ENCODE peak calls at places on chromosome 5, in four cellular contexts. One of them, this sample, is unnamed.

GRCh38 chr5:127216906-127217675 is 73.5 kb upstream of the MEGF10 start:
- DNase-seq in brain microvascular endothelial cell: no peak
- DNase-seq in GM12865: no peak
- DNase-seq in fibroblast of lung: peak
- DNase-seq in this sample: no peak

GRCh38 chr5:106601605-106602004 is 1069.1 kb downstream of the EFNA5 start:
- DNase-seq in fibroblast of lung: no peak
- DNase-seq in brain microvascular endothelial cell: no peak
- DNase-seq in GM12865: peak
- DNase-seq in this sample: no peak

GRCh38 chr5:87784869-87785268 is 372.1 kb upstream of the CCNH start:
- DNase-seq in brain microvascular endothelial cell: no peak
- DNase-seq in GM12865: no peak
- DNase-seq in fibroblast of lung: no peak
- DNase-seq in this sample: no peak

GRCh38 chr5:10572451-10572850 is 8.6 kb downstream of the ANKRD33B start:
- DNase-seq in fibroblast of lung: no peak
- DNase-seq in GM12865: no peak
- DNase-seq in brain microvascular endothelial cell: no peak
- DNase-seq in this sample: no peak

GRCh38 chr5:31678180-31678579 is 39.2 kb downstream of the PDZD2 start:
- DNase-seq in brain microvascular endothelial cell: no peak
- DNase-seq in fibroblast of lung: no peak
- DNase-seq in GM12865: no peak
- DNase-seq in this sample: no peak

GRCh38 chr5:3511774-3512173 is 83.9 kb upstream of the IRX1 start:
- DNase-seq in brain microvascular endothelial cell: no peak
- DNase-seq in fibroblast of lung: no peak
- DNase-seq in GM12865: no peak
- DNase-seq in this sample: no peak

GRCh38 chr5:96509313-96509712 is 76.3 kb upstream of the PCSK1 start:
- DNase-seq in GM12865: no peak
- DNase-seq in fibroblast of lung: peak
- DNase-seq in brain microvascular endothelial cell: no peak
- DNase-seq in this sample: peak

GRCh38 chr5:102421647-102422046 is 77.2 kb downstream of the SLCO6A1 start:
- DNase-seq in fibroblast of lung: no peak
- DNase-seq in GM12865: peak
- DNase-seq in brain microvascular endothelial cell: no peak
- DNase-seq in this sample: no peak

GRCh38 chr5:903756-904096 is 11.0 kb downstream of the TRIP13 start:
- DNase-seq in brain microvascular endothelial cell: no peak
- DNase-seq in GM12865: no peak
- DNase-seq in fibroblast of lung: no peak
- DNase-seq in this sample: no peak

GRCh38 chr5:153066281-153066680 is 424.2 kb upstream of the GRIA1 start:
- DNase-seq in brain microvascular endothelial cell: no peak
- DNase-seq in fibroblast of lung: no peak
- DNase-seq in GM12865: no peak
- DNase-seq in this sample: no peak

GRCh38 chr5:56229106-56229505 is 4.0 kb downstream of the ANKRD55 start:
- DNase-seq in brain microvascular endothelial cell: no peak
- DNase-seq in GM12865: no peak
- DNase-seq in fibroblast of lung: no peak
- DNase-seq in this sample: no peak

GRCh38 chr5:5141625-5142527 is 1.7 kb downstream of the ADAMTS16 start:
- DNase-seq in brain microvascular endothelial cell: peak
- DNase-seq in GM12865: peak
- DNase-seq in fibroblast of lung: peak
- DNase-seq in this sample: peak

GRCh38 chr5:75167345-75167744 is 69.3 kb downstream of the ANKRD31 start:
- DNase-seq in GM12865: peak
- DNase-seq in brain microvascular endothelial cell: peak
- DNase-seq in fibroblast of lung: no peak
- DNase-seq in this sample: no peak

GRCh38 chr5:123557907-123558306 is 45.9 kb downstream of the CSNK1G3 start:
- DNase-seq in fibroblast of lung: no peak
- DNase-seq in brain microvascular endothelial cell: no peak
- DNase-seq in GM12865: no peak
- DNase-seq in this sample: no peak

GRCh38 chr5:27171696-27172362 is 133.4 kb upstream of the CDH9 start:
- DNase-seq in GM12865: no peak
- DNase-seq in fibroblast of lung: no peak
- DNase-seq in brain microvascular endothelial cell: no peak
- DNase-seq in this sample: no peak

GRCh38 chr5:180083529-180084060 is 12.0 kb upstream of the RNF130 start:
- DNase-seq in brain microvascular endothelial cell: no peak
- DNase-seq in GM12865: no peak
- DNase-seq in fibroblast of lung: no peak
- DNase-seq in this sample: no peak

GRCh38 chr5:133580618-133581017 is 31.7 kb downstream of the FSTL4 start:
- DNase-seq in GM12865: no peak
- DNase-seq in fibroblast of lung: no peak
- DNase-seq in brain microvascular endothelial cell: no peak
- DNase-seq in this sample: no peak

GRCh38 chr5:9932770-9933169 is 302.6 kb upstream of the TAS2R1 start:
- DNase-seq in brain microvascular endothelial cell: peak
- DNase-seq in GM12865: no peak
- DNase-seq in fibroblast of lung: peak
- DNase-seq in this sample: peak

DNA sequence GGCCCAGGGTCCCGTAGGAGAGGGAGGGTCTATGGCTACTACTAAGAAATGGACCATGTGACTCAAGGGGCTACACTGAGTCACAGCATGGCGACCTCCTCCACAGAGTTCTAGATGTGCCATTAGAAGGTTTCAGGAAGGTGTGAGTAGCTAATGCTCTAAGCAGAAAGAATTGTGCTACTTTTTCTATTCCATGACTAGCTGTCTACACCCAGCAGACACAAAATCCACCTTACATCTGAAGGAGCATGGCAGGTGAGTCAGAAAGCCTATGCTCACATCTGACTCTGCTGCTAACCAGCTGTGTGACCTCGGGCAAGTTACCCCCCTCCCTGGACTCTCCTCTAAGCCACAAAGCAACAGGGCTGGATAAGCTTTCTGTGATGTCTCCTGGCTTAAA is 14.4 kb upstream of the MEIKIN start:
- DNase-seq in fibroblast of lung: no peak
- DNase-seq in brain microvascular endothelial cell: no peak
- DNase-seq in GM12865: no peak
- DNase-seq in this sample: no peak
- H3K4me3 ChIP-seq in fibroblast of lung: no peak
- H3K4me3 ChIP-seq in brain microvascular endothelial cell: no peak
- H3K4me3 ChIP-seq in GM12865: no peak
- H3K4me3 ChIP-seq in this sample: no peak

DNA sequence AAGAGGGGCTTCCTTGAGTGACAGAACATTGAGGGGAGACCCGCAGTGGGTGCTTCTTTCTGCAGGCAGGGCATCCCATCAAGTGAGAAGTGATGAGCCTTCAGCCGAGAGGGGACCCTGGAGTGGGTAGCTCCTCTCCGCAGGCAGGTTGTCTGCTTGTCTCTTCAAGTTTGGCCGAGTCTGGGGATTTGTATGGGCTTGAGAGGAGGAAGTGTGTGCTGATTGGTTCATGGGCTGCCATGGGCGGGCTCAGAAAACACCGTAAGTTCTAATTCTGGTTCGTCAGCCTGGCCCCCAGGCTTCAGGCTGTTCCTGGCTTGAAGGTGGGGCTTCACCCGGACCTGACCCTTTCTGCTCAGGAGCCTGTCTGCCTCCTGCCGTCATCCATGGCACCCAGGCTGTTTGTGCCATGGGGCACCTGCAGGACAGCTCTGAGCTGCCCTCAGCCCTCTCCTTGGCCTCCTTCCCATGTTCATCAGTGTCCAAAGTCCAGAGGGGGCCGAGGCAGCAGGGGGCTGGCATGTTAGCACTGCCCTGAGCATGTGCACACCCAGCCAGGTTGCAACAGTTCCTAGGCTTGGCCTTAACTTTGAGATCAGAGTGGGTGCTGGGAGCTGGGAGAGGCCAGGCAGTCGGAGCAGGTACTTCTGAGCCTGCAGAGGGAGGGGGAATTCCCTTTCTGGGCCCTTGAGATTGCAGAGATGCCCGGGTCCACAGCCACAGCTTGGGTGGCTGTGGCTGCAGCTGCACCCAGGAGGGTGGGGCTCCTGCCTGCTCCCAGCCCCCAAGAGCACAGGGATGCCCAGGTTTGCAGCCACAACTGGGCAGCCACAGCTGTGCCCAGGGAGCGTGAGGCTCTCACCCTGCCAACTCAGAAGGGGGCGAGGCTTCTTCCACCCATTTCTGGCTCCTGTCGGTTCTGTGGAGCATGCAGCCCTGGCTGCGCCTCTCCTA is 13.5 kb upstream of the DHFR start:
- DNase-seq in brain microvascular endothelial cell: no peak
- DNase-seq in fibroblast of lung: no peak
- DNase-seq in GM12865: peak
- DNase-seq in this sample: no peak
- H3K4me3 ChIP-seq in brain microvascular endothelial cell: no peak
- H3K4me3 ChIP-seq in fibroblast of lung: no peak
- H3K4me3 ChIP-seq in GM12865: peak
- H3K4me3 ChIP-seq in this sample: no peak

GRCh38 chr5:34571380-34572041 is 84.6 kb upstream of the RAI14 start:
- DNase-seq in fibroblast of lung: peak
- DNase-seq in GM12865: no peak
- DNase-seq in brain microvascular endothelial cell: peak
- DNase-seq in this sample: peak
- H3K4me3 ChIP-seq in fibroblast of lung: no peak
- H3K4me3 ChIP-seq in GM12865: no peak
- H3K4me3 ChIP-seq in brain microvascular endothelial cell: peak
- H3K4me3 ChIP-seq in this sample: no peak

GRCh38 chr5:172420215-172420934 is 34.0 kb downstream of the SH3PXD2B start:
- DNase-seq in GM12865: peak
- DNase-seq in brain microvascular endothelial cell: peak
- DNase-seq in fibroblast of lung: peak
- DNase-seq in this sample: peak
- H3K4me3 ChIP-seq in GM12865: no peak
- H3K4me3 ChIP-seq in brain microvascular endothelial cell: no peak
- H3K4me3 ChIP-seq in fibroblast of lung: no peak
- H3K4me3 ChIP-seq in this sample: no peak

DNA sequence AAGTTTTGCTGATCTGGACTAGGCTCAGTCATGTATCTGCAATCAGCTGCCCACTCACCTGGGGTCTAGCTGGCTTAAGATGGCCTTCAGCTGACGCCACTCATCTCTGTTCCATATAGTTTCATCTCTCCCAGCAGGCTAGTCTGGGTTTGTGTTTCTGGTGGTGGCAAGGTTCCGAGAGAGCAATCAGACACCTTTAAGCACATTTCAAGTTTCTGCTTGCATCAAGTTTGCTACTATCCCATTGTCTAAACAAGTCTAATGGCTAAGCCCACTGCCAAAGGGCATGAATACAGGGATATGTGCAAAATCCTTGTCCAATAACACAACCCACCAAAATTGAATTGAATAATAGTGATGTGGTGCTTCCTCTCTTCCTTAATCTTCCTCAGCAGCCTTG is 251.7 kb downstream of the PIK3R1 start:
- DNase-seq in GM12865: no peak
- DNase-seq in fibroblast of lung: no peak
- DNase-seq in brain microvascular endothelial cell: no peak
- DNase-seq in this sample: no peak
- H3K4me3 ChIP-seq in GM12865: no peak
- H3K4me3 ChIP-seq in fibroblast of lung: no peak
- H3K4me3 ChIP-seq in brain microvascular endothelial cell: no peak
- H3K4me3 ChIP-seq in this sample: no peak

GRCh38 chr5:147904110-147904509 is 2.2 kb downstream of the C5orf46 start:
- DNase-seq in GM12865: no peak
- DNase-seq in brain microvascular endothelial cell: no peak
- DNase-seq in fibroblast of lung: peak
- DNase-seq in this sample: no peak

GRCh38 chr5:147898875-147899401 is 7.4 kb downstream of the C5orf46 start:
- DNase-seq in fibroblast of lung: peak
- DNase-seq in GM12865: no peak
- DNase-seq in brain microvascular endothelial cell: no peak
- DNase-seq in this sample: no peak

GRCh38 chr5:147901555-147901954 is 4.8 kb downstream of the C5orf46 start:
- DNase-seq in brain microvascular endothelial cell: peak
- DNase-seq in GM12865: no peak
- DNase-seq in fibroblast of lung: peak
- DNase-seq in this sample: no peak

GRCh38 chr5:147906326-147907095 is at the start of gene C5orf46:
- DNase-seq in fibroblast of lung: peak
- DNase-seq in GM12865: no peak
- DNase-seq in brain microvascular endothelial cell: peak
- DNase-seq in this sample: peak

GRCh38 chr5:147902606-147903115 is 3.7 kb downstream of the C5orf46 start:
- DNase-seq in fibroblast of lung: peak
- DNase-seq in GM12865: no peak
- DNase-seq in brain microvascular endothelial cell: no peak
- DNase-seq in this sample: no peak
- H3K4me3 ChIP-seq in fibroblast of lung: no peak
- H3K4me3 ChIP-seq in GM12865: no peak
- H3K4me3 ChIP-seq in brain microvascular endothelial cell: no peak
- H3K4me3 ChIP-seq in this sample: no peak

GRCh38 chr5:93603711-93604118 is 20.7 kb downstream of the NR2F1 start:
- DNase-seq in GM12865: no peak
- DNase-seq in brain microvascular endothelial cell: no peak
- DNase-seq in fibroblast of lung: peak
- DNase-seq in this sample: no peak

GRCh38 chr5:93602261-93603149 is 19.5 kb downstream of the NR2F1 start:
- DNase-seq in fibroblast of lung: peak
- DNase-seq in brain microvascular endothelial cell: no peak
- DNase-seq in GM12865: no peak
- DNase-seq in this sample: no peak

GRCh38 chr5:93606384-93606752 is 23.3 kb downstream of the NR2F1 start:
- DNase-seq in fibroblast of lung: no peak
- DNase-seq in GM12865: no peak
- DNase-seq in brain microvascular endothelial cell: no peak
- DNase-seq in this sample: no peak

GRCh38 chr5:93603191-93603590 is 20.2 kb downstream of the NR2F1 start:
- DNase-seq in brain microvascular endothelial cell: no peak
- DNase-seq in fibroblast of lung: peak
- DNase-seq in GM12865: no peak
- DNase-seq in this sample: no peak

GRCh38 chr5:93604119-93604963 is 21.3 kb downstream of the NR2F1 start:
- DNase-seq in fibroblast of lung: peak
- DNase-seq in brain microvascular endothelial cell: no peak
- DNase-seq in GM12865: no peak
- DNase-seq in this sample: no peak
- H3K4me3 ChIP-seq in fibroblast of lung: peak
- H3K4me3 ChIP-seq in brain microvascular endothelial cell: peak
- H3K4me3 ChIP-seq in GM12865: no peak
- H3K4me3 ChIP-seq in this sample: peak

GRCh38 chr5:141479776-141480175 is 4.0 kb downstream of the PCDHGC3 start:
- DNase-seq in fibroblast of lung: no peak
- DNase-seq in GM12865: no peak
- DNase-seq in brain microvascular endothelial cell: no peak
- DNase-seq in this sample: no peak
- H3K4me3 ChIP-seq in fibroblast of lung: no peak
- H3K4me3 ChIP-seq in GM12865: no peak
- H3K4me3 ChIP-seq in brain microvascular endothelial cell: no peak
- H3K4me3 ChIP-seq in this sample: peak

This sample was measured in skeletal muscle cell.